ENCODE peak calls at places on chromosomes 3 and 15, in nine cellular contexts. I is gastrocnemius medialis, A is GM12865, D is HFFc6, O is aorta, J is NCI-H460, W is ELR, S is HuH-7, F is neural crest cell. U is an unnamed sample.

GRCh38 chr3:197613187-197613586 is 57.4 kb upstream of the BDH1 start:
- DNase-seq in S (no peak), F (no peak), D (no peak), J (no peak), I (no peak), W (no peak), O (no peak), A (no peak), U (no peak)

GRCh38 chr3:133503409-133503808 is 70.1 kb upstream of the CDV3 start:
- DNase-seq in D (no peak), A (no peak), F (no peak), W (peak; percentile 8), J (no peak), O (no peak), S (no peak), I (no peak), U (no peak)

GRCh38 chr15:45549831-45550230 is 27.3 kb upstream of the SLC30A4 start:
- DNase-seq in W (peak; percentile 81), D (peak; percentile 83), O (no peak), S (no peak), I (no peak), F (no peak), A (no peak), J (no peak), U (no peak)

GRCh38 chr3:190513409-190514162 is at the start of gene IL1RAP:
- DNase-seq in F (peak; percentile 77), A (peak; percentile 93), S (peak; percentile 85), D (peak; percentile 83), O (peak; percentile 96), I (peak; percentile 81), W (peak; percentile 93), J (peak; percentile 86), U (peak; percentile 95)

GRCh38 chr15:51493892-51494291 is 128.7 kb downstream of the DMXL2 start:
- DNase-seq in F (no peak), S (no peak), O (no peak), W (peak; percentile 22), D (no peak), I (no peak), A (no peak), J (no peak), U (no peak)

GRCh38 chr15:80031841-80032240 is 27.6 kb upstream of the ZFAND6 start:
- DNase-seq in W (no peak), S (no peak), F (no peak), J (no peak), O (no peak), I (no peak), A (peak; percentile 77), D (no peak), U (no peak)

GRCh38 chr3:191343115-191343514 is 12.8 kb upstream of the UTS2B start:
- DNase-seq in D (no peak), W (no peak), O (no peak), I (no peak), S (no peak), F (no peak), J (no peak), A (no peak), U (no peak)

GRCh38 chr15:68542771-68543544 is 35.8 kb upstream of the CORO2B start:
- DNase-seq in A (no peak), F (no peak), S (no peak), W (peak; percentile 76), O (peak; percentile 73), D (peak; percentile 85), I (peak; percentile 24), J (no peak), U (no peak)

GRCh38 chr3:80308637-80309036 is 540.8 kb upstream of the ROBO1 start:
- DNase-seq in J (no peak), I (no peak), W (no peak), O (no peak), D (no peak), F (no peak), S (no peak), A (no peak), U (no peak)

GRCh38 chr3:43203022-43203421 is 83.3 kb upstream of the SNRK start:
- DNase-seq in I (no peak), W (no peak), S (no peak), D (no peak), F (no peak), O (no peak), A (no peak), J (no peak), U (no peak)

GRCh38 chr3:168040624-168041208 is 55.0 kb downstream of the GOLIM4 start:
- DNase-seq in J (peak; percentile 39), D (peak; percentile 58), F (no peak), O (no peak), W (peak; percentile 63), S (peak; percentile 33), I (no peak), A (peak; percentile 52), U (peak; percentile 60)

GRCh38 chr3:15982667-15983145 is 184.9 kb upstream of the ANKRD28 start:
- DNase-seq in I (peak; percentile 83), A (no peak), W (peak; percentile 98), F (no peak), O (peak; percentile 73), J (peak; percentile 30), D (peak; percentile 98), S (no peak), U (peak; percentile 82)

GRCh38 chr3:81846988-81847387 is 85.5 kb upstream of the GBE1 start:
- DNase-seq in O (no peak), D (no peak), J (no peak), S (no peak), A (no peak), W (no peak), F (no peak), I (no peak), U (no peak)

GRCh38 chr15:96889734-96890480 is 559.4 kb downstream of the NR2F2 start:
- DNase-seq in D (no peak), A (no peak), W (peak; percentile 16), S (no peak), F (no peak), J (no peak), I (no peak), O (no peak), U (no peak)

GRCh38 chr15:101063891-101064794 is 145.0 kb downstream of the LRRK1 start:
- DNase-seq in J (no peak), S (no peak), A (no peak), O (peak; percentile 89), I (no peak), W (no peak), D (no peak), F (no peak), U (no peak)

GRCh38 chr15:32838820-32839219 is 121.0 kb downstream of the GREM1 start:
- DNase-seq in D (peak; percentile 94), W (peak; percentile 90), A (no peak), I (peak; percentile 17), S (no peak), F (no peak), J (peak; percentile 44), O (peak; percentile 46), U (no peak)

GRCh38 chr15:38565287-38565670 is 665 bp upstream of the RASGRP1 start:
- DNase-seq in S (no peak), W (no peak), J (no peak), D (no peak), O (no peak), A (no peak), I (no peak), F (no peak), U (no peak)